ENCODE peak calls at places on chromosomes 11 and 22, in ten cellular contexts. One of them, this sample, is unnamed.

GRCh38 chr11:63802637-63803414 is 10.4 kb upstream of the SPINDOC start:
- DNase-seq in A673: peak
- DNase-seq in IMR-90: peak
- DNase-seq in hepatocyte: no peak
- DNase-seq in Panc1: peak
- DNase-seq in MM.1S: no peak
- DNase-seq in aorta: no peak
- DNase-seq in colonic mucosa: peak
- DNase-seq in testis: no peak
- DNase-seq in tibial artery: no peak
- DNase-seq in this sample: peak

GRCh38 chr11:45354976-45355705 is 69.0 kb upstream of the SYT13 start:
- DNase-seq in A673: peak
- DNase-seq in IMR-90: peak
- DNase-seq in hepatocyte: peak
- DNase-seq in Panc1: no peak
- DNase-seq in MM.1S: peak
- DNase-seq in aorta: peak
- DNase-seq in colonic mucosa: peak
- DNase-seq in testis: peak
- DNase-seq in tibial artery: peak
- DNase-seq in this sample: peak

GRCh38 chr11:34052608-34053160 is 1.2 kb downstream of the CAPRIN1 start:
- DNase-seq in A673: peak
- DNase-seq in IMR-90: no peak
- DNase-seq in hepatocyte: peak
- DNase-seq in Panc1: no peak
- DNase-seq in MM.1S: peak
- DNase-seq in aorta: peak
- DNase-seq in colonic mucosa: peak
- DNase-seq in testis: peak
- DNase-seq in tibial artery: peak
- DNase-seq in this sample: peak

GRCh38 chr11:73262851-73263495 is 9.2 kb upstream of the P2RY6 start:
- DNase-seq in A673: no peak
- DNase-seq in IMR-90: peak
- DNase-seq in hepatocyte: no peak
- DNase-seq in Panc1: no peak
- DNase-seq in MM.1S: no peak
- DNase-seq in aorta: no peak
- DNase-seq in colonic mucosa: no peak
- DNase-seq in testis: no peak
- DNase-seq in tibial artery: no peak
- DNase-seq in this sample: no peak

GRCh38 chr22:26226538-26227297 is 57.5 kb downstream of the SEZ6L start:
- DNase-seq in A673: no peak
- DNase-seq in IMR-90: no peak
- DNase-seq in hepatocyte: no peak
- DNase-seq in Panc1: no peak
- DNase-seq in MM.1S: no peak
- DNase-seq in aorta: no peak
- DNase-seq in colonic mucosa: no peak
- DNase-seq in testis: no peak
- DNase-seq in tibial artery: no peak
- DNase-seq in this sample: no peak

GRCh38 chr11:116719102-116719501 is 53.7 kb downstream of the BUD13 start:
- DNase-seq in A673: no peak
- DNase-seq in IMR-90: no peak
- DNase-seq in hepatocyte: no peak
- DNase-seq in Panc1: no peak
- DNase-seq in MM.1S: no peak
- DNase-seq in aorta: no peak
- DNase-seq in colonic mucosa: no peak
- DNase-seq in testis: no peak
- DNase-seq in tibial artery: no peak
- DNase-seq in this sample: peak

GRCh38 chr22:38177044-38177443 is 4.6 kb downstream of the PLA2G6 start:
- DNase-seq in A673: no peak
- DNase-seq in IMR-90: no peak
- DNase-seq in hepatocyte: no peak
- DNase-seq in Panc1: no peak
- DNase-seq in MM.1S: peak
- DNase-seq in aorta: peak
- DNase-seq in colonic mucosa: no peak
- DNase-seq in testis: no peak
- DNase-seq in tibial artery: peak
- DNase-seq in this sample: no peak

GRCh38 chr11:44928807-44929206 is 21.9 kb downstream of the TP53I11 start:
- DNase-seq in A673: no peak
- DNase-seq in IMR-90: no peak
- DNase-seq in hepatocyte: no peak
- DNase-seq in Panc1: no peak
- DNase-seq in MM.1S: no peak
- DNase-seq in aorta: no peak
- DNase-seq in colonic mucosa: no peak
- DNase-seq in testis: no peak
- DNase-seq in tibial artery: no peak
- DNase-seq in this sample: no peak

DNA sequence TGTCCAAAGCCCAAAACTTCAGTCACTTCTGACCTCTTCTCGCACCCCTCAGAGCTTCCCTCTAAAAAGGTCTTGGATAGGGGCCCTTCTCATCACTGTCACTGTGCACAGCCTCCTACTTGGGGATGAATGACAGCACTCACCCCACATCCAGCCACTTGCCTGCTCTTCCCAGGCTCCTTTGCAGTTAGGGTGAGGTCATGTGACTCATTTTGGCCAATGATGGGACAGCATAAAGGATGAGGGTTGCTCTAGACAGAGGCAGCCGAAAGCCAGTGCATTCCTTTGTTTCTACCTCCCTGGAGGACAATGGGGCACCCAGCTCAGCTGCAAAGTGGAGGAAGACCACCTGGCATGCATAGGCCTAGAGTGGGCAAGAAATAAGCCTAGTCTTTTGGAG is 1413.3 kb downstream of the TBC1D22A start:
- DNase-seq in A673: no peak
- DNase-seq in IMR-90: no peak
- DNase-seq in hepatocyte: no peak
- DNase-seq in Panc1: no peak
- DNase-seq in MM.1S: no peak
- DNase-seq in aorta: no peak
- DNase-seq in colonic mucosa: no peak
- DNase-seq in testis: no peak
- DNase-seq in tibial artery: no peak
- DNase-seq in this sample: no peak
- H3K27ac ChIP-seq in A673: no peak
- H3K27ac ChIP-seq in IMR-90: no peak
- H3K27ac ChIP-seq in hepatocyte: no peak
- H3K27ac ChIP-seq in Panc1: no peak
- H3K27ac ChIP-seq in MM.1S: no peak
- H3K27ac ChIP-seq in aorta: no peak
- H3K27ac ChIP-seq in colonic mucosa: no peak
- H3K27ac ChIP-seq in testis: no peak
- H3K27ac ChIP-seq in tibial artery: no peak
- H3K27ac ChIP-seq in this sample: no peak

DNA sequence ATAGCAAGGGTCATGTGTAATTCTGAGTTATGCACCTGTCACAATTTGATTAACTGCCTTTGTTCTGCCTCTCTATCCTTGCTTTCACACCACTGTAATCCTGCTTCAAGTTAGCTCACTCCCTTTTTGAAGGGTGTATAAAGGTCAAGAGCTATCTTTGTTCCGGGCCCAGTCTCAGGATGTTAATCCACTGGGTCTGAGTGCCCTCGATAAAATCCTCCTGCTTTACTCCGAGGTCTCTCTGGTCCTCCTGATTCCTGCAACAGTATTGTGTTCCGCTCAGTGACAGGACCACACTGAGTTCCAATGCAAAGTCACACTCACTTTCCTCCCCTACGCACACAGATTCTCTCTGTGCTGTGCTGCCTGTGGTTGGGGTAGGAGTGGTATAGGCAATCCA is 186.5 kb downstream of the DYNC2H1 start:
- DNase-seq in A673: no peak
- DNase-seq in IMR-90: no peak
- DNase-seq in hepatocyte: no peak
- DNase-seq in Panc1: no peak
- DNase-seq in MM.1S: no peak
- DNase-seq in aorta: no peak
- DNase-seq in colonic mucosa: no peak
- DNase-seq in testis: no peak
- DNase-seq in tibial artery: no peak
- DNase-seq in this sample: no peak
- H3K4me3 ChIP-seq in A673: no peak
- H3K4me3 ChIP-seq in IMR-90: no peak
- H3K4me3 ChIP-seq in hepatocyte: no peak
- H3K4me3 ChIP-seq in Panc1: no peak
- H3K4me3 ChIP-seq in MM.1S: no peak
- H3K4me3 ChIP-seq in aorta: no peak
- H3K4me3 ChIP-seq in colonic mucosa: no peak
- H3K4me3 ChIP-seq in testis: no peak
- H3K4me3 ChIP-seq in tibial artery: no peak
- H3K4me3 ChIP-seq in this sample: no peak

GRCh38 chr11:123976770-123977560 is 616 bp downstream of the OR10S1 start:
- DNase-seq in A673: no peak
- DNase-seq in IMR-90: no peak
- DNase-seq in hepatocyte: no peak
- DNase-seq in Panc1: no peak
- DNase-seq in MM.1S: no peak
- DNase-seq in aorta: no peak
- DNase-seq in colonic mucosa: no peak
- DNase-seq in testis: no peak
- DNase-seq in tibial artery: no peak
- DNase-seq in this sample: no peak

GRCh38 chr11:123977731-123978347 is at the start of gene OR10S1:
- DNase-seq in A673: no peak
- DNase-seq in IMR-90: no peak
- DNase-seq in hepatocyte: no peak
- DNase-seq in Panc1: no peak
- DNase-seq in MM.1S: no peak
- DNase-seq in aorta: no peak
- DNase-seq in colonic mucosa: no peak
- DNase-seq in testis: no peak
- DNase-seq in tibial artery: no peak
- DNase-seq in this sample: no peak

GRCh38 chr11:123979311-123979710 is 1.7 kb upstream of the OR10S1 start:
- DNase-seq in A673: no peak
- DNase-seq in IMR-90: no peak
- DNase-seq in hepatocyte: no peak
- DNase-seq in Panc1: no peak
- DNase-seq in MM.1S: no peak
- DNase-seq in aorta: no peak
- DNase-seq in colonic mucosa: no peak
- DNase-seq in testis: no peak
- DNase-seq in tibial artery: no peak
- DNase-seq in this sample: no peak

DNA sequence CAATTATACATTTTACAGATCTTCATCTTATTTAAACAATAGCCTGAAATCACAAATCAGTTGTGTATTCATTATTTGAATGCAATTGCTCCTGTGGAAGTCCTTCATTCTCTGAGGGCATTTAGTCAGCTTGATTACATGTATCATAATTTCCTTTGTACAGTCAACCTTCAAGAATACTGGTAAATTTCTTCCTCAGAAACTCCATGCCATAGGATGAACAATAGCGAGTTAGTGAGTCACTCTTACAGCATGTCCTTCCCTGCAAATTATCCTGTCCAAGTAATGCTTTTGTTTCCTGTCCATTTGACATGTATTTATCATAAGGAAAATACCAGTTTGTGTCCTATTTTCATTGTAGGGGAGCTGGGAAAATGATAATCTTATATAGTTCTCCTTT is 3.8 kb downstream of the OR10S1 start:
- DNase-seq in A673: peak
- DNase-seq in IMR-90: peak
- DNase-seq in hepatocyte: no peak
- DNase-seq in Panc1: no peak
- DNase-seq in MM.1S: no peak
- DNase-seq in aorta: no peak
- DNase-seq in colonic mucosa: no peak
- DNase-seq in testis: no peak
- DNase-seq in tibial artery: no peak
- DNase-seq in this sample: no peak
- H3K27ac ChIP-seq in A673: no peak
- H3K27ac ChIP-seq in IMR-90: no peak
- H3K27ac ChIP-seq in hepatocyte: no peak
- H3K27ac ChIP-seq in Panc1: no peak
- H3K27ac ChIP-seq in MM.1S: no peak
- H3K27ac ChIP-seq in aorta: no peak
- H3K27ac ChIP-seq in colonic mucosa: no peak
- H3K27ac ChIP-seq in testis: no peak
- H3K27ac ChIP-seq in tibial artery: no peak
- H3K27ac ChIP-seq in this sample: no peak

GRCh38 chr11:74685338-74685737 is 45.9 kb downstream of the CHRDL2 start:
- DNase-seq in A673: no peak
- DNase-seq in IMR-90: no peak
- DNase-seq in hepatocyte: no peak
- DNase-seq in Panc1: no peak
- DNase-seq in MM.1S: no peak
- DNase-seq in aorta: no peak
- DNase-seq in colonic mucosa: no peak
- DNase-seq in testis: no peak
- DNase-seq in tibial artery: no peak
- DNase-seq in this sample: no peak

GRCh38 chr11:74682731-74683278 is 48.4 kb downstream of the CHRDL2 start:
- DNase-seq in A673: no peak
- DNase-seq in IMR-90: no peak
- DNase-seq in hepatocyte: no peak
- DNase-seq in Panc1: no peak
- DNase-seq in MM.1S: no peak
- DNase-seq in aorta: peak
- DNase-seq in colonic mucosa: no peak
- DNase-seq in testis: no peak
- DNase-seq in tibial artery: peak
- DNase-seq in this sample: no peak

GRCh38 chr11:74683279-74683871 is 47.9 kb downstream of the CHRDL2 start:
- DNase-seq in A673: peak
- DNase-seq in IMR-90: no peak
- DNase-seq in hepatocyte: peak
- DNase-seq in Panc1: no peak
- DNase-seq in MM.1S: no peak
- DNase-seq in aorta: peak
- DNase-seq in colonic mucosa: no peak
- DNase-seq in testis: peak
- DNase-seq in tibial artery: no peak
- DNase-seq in this sample: no peak

GRCh38 chr11:74684661-74685060 is 46.6 kb downstream of the CHRDL2 start:
- DNase-seq in A673: no peak
- DNase-seq in IMR-90: no peak
- DNase-seq in hepatocyte: no peak
- DNase-seq in Panc1: no peak
- DNase-seq in MM.1S: no peak
- DNase-seq in aorta: peak
- DNase-seq in colonic mucosa: no peak
- DNase-seq in testis: no peak
- DNase-seq in tibial artery: no peak
- DNase-seq in this sample: no peak

DNA sequence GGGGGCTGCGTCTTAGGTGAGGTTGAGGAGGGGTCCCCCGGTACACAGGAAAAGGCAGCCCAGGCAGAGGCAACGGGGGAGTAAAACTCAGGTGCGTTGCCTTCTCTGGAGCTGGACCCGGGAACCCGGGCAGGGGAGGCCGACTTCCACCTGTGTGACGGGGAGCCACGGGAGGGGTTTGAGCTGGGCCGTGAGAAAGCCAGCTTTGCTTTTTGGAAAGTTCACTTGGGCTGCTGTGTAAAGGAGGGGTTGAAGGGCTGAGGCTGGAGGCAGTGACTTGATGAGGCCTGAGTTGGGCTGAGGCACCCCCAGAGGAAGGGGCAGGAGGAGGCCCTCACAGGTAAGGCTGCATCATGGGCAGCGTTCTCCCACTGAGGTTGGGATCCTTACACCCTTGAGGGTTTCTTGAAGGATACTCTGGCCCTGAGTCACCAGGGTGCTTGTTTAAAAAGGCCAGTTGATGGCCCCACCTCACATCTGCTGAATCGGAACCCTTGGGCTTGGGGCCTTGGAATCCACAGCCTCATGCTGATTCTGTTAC is 47.2 kb downstream of the CHRDL2 start:
- DNase-seq in A673: no peak
- DNase-seq in IMR-90: peak
- DNase-seq in hepatocyte: no peak
- DNase-seq in Panc1: no peak
- DNase-seq in MM.1S: no peak
- DNase-seq in aorta: peak
- DNase-seq in colonic mucosa: no peak
- DNase-seq in testis: no peak
- DNase-seq in tibial artery: peak
- DNase-seq in this sample: no peak
- H3K4me3 ChIP-seq in A673: peak
- H3K4me3 ChIP-seq in IMR-90: no peak
- H3K4me3 ChIP-seq in hepatocyte: no peak
- H3K4me3 ChIP-seq in Panc1: peak
- H3K4me3 ChIP-seq in MM.1S: no peak
- H3K4me3 ChIP-seq in aorta: no peak
- H3K4me3 ChIP-seq in colonic mucosa: no peak
- H3K4me3 ChIP-seq in testis: peak
- H3K4me3 ChIP-seq in tibial artery: peak
- H3K4me3 ChIP-seq in this sample: no peak

This sample was measured in small intestine.